ENCODE peak calls at places on chromosomes 16 and 17, in nine cellular contexts. One of them, this sample, is unnamed.
A peak's percentile ranks its signal among the peaks of the same experiment; 100 is the strongest.

GRCh38 chr16:11374255-11374654 is 29.0 kb downstream of the RMI2 start:
- DNase-seq in glutamatergic neuron: no peak
- DNase-seq in spleen: no peak
- DNase-seq in nephron progenitor cell: no peak
- DNase-seq in esophagus muscularis mucosa: no peak
- DNase-seq in heart left ventricle: no peak
- DNase-seq in A549: no peak
- DNase-seq in type B pancreatic cell: no peak
- DNase-seq in Calu3: no peak
- DNase-seq in this sample: no peak

GRCh38 chr16:228151-228855 is 946 bp downstream of the LUC7L start:
- DNase-seq in A549: peak; percentile 28
- DNase-seq in esophagus muscularis mucosa: no peak
- DNase-seq in heart left ventricle: no peak
- DNase-seq in glutamatergic neuron: no peak
- DNase-seq in type B pancreatic cell: no peak
- DNase-seq in nephron progenitor cell: no peak
- DNase-seq in spleen: no peak
- DNase-seq in Calu3: no peak
- DNase-seq in this sample: no peak

GRCh38 chr16:13896543-13897182 is 23.3 kb upstream of the ERCC4 start:
- DNase-seq in glutamatergic neuron: no peak
- DNase-seq in nephron progenitor cell: no peak
- DNase-seq in Calu3: peak; percentile 33
- DNase-seq in A549: peak; percentile 32
- DNase-seq in type B pancreatic cell: no peak
- DNase-seq in spleen: no peak
- DNase-seq in heart left ventricle: no peak
- DNase-seq in esophagus muscularis mucosa: no peak
- DNase-seq in this sample: no peak

GRCh38 chr16:46859719-46860152 is 24.4 kb upstream of the GPT2 start:
- DNase-seq in Calu3: peak; percentile 84
- DNase-seq in nephron progenitor cell: no peak
- DNase-seq in type B pancreatic cell: no peak
- DNase-seq in esophagus muscularis mucosa: no peak
- DNase-seq in A549: peak; percentile 84
- DNase-seq in glutamatergic neuron: no peak
- DNase-seq in heart left ventricle: no peak
- DNase-seq in spleen: peak; percentile 31
- DNase-seq in this sample: no peak

GRCh38 chr16:46932802-46933201 is 40.7 kb downstream of the DNAJA2 start:
- DNase-seq in nephron progenitor cell: no peak
- DNase-seq in heart left ventricle: no peak
- DNase-seq in spleen: peak; percentile 78
- DNase-seq in Calu3: no peak
- DNase-seq in A549: no peak
- DNase-seq in glutamatergic neuron: no peak
- DNase-seq in esophagus muscularis mucosa: no peak
- DNase-seq in type B pancreatic cell: no peak
- DNase-seq in this sample: no peak

GRCh38 chr16:50497592-50497991 is 50.6 kb upstream of the NKD1 start:
- DNase-seq in spleen: no peak
- DNase-seq in type B pancreatic cell: peak; percentile 48
- DNase-seq in Calu3: no peak
- DNase-seq in heart left ventricle: no peak
- DNase-seq in A549: no peak
- DNase-seq in nephron progenitor cell: no peak
- DNase-seq in esophagus muscularis mucosa: no peak
- DNase-seq in glutamatergic neuron: no peak
- DNase-seq in this sample: peak; percentile 71

GRCh38 chr16:81277681-81278080 is 37.1 kb upstream of the GAN start:
- DNase-seq in A549: no peak
- DNase-seq in spleen: no peak
- DNase-seq in Calu3: peak; percentile 78
- DNase-seq in esophagus muscularis mucosa: no peak
- DNase-seq in nephron progenitor cell: no peak
- DNase-seq in heart left ventricle: no peak
- DNase-seq in glutamatergic neuron: no peak
- DNase-seq in type B pancreatic cell: no peak
- DNase-seq in this sample: no peak

GRCh38 chr16:49952386-49952785 is 72.6 kb upstream of the CNEP1R1 start:
- DNase-seq in Calu3: no peak
- DNase-seq in A549: peak; percentile 16
- DNase-seq in heart left ventricle: no peak
- DNase-seq in spleen: no peak
- DNase-seq in glutamatergic neuron: no peak
- DNase-seq in esophagus muscularis mucosa: no peak
- DNase-seq in type B pancreatic cell: no peak
- DNase-seq in nephron progenitor cell: no peak
- DNase-seq in this sample: no peak

GRCh38 chr17:44628234-44629188 is 27.8 kb upstream of the MEIOC start:
- DNase-seq in heart left ventricle: peak; percentile 71
- DNase-seq in glutamatergic neuron: peak; percentile 86
- DNase-seq in type B pancreatic cell: no peak
- DNase-seq in A549: no peak
- DNase-seq in spleen: peak; percentile 85
- DNase-seq in nephron progenitor cell: peak; percentile 87
- DNase-seq in esophagus muscularis mucosa: no peak
- DNase-seq in Calu3: no peak
- DNase-seq in this sample: no peak

GRCh38 chr16:46885960-46886763 is 2.0 kb downstream of the GPT2 start:
- DNase-seq in heart left ventricle: no peak
- DNase-seq in type B pancreatic cell: no peak
- DNase-seq in A549: no peak
- DNase-seq in nephron progenitor cell: peak; percentile 18
- DNase-seq in esophagus muscularis mucosa: no peak
- DNase-seq in glutamatergic neuron: no peak
- DNase-seq in Calu3: no peak
- DNase-seq in spleen: no peak
- DNase-seq in this sample: no peak

GRCh38 chr17:670286-670685 is 44.4 kb downstream of the VPS53 start:
- DNase-seq in Calu3: no peak
- DNase-seq in glutamatergic neuron: no peak
- DNase-seq in spleen: no peak
- DNase-seq in heart left ventricle: no peak
- DNase-seq in esophagus muscularis mucosa: no peak
- DNase-seq in type B pancreatic cell: no peak
- DNase-seq in A549: no peak
- DNase-seq in nephron progenitor cell: no peak
- DNase-seq in this sample: no peak

GRCh38 chr16:75260856-75261589 is 9.6 kb upstream of the BCAR1 start:
- DNase-seq in esophagus muscularis mucosa: no peak
- DNase-seq in type B pancreatic cell: no peak
- DNase-seq in nephron progenitor cell: no peak
- DNase-seq in Calu3: no peak
- DNase-seq in spleen: no peak
- DNase-seq in heart left ventricle: no peak
- DNase-seq in A549: no peak
- DNase-seq in glutamatergic neuron: no peak
- DNase-seq in this sample: no peak

GRCh38 chr17:83143817-83144231 is 64.4 kb downstream of the METRNL start:
- DNase-seq in A549: no peak
- DNase-seq in nephron progenitor cell: no peak
- DNase-seq in spleen: no peak
- DNase-seq in type B pancreatic cell: no peak
- DNase-seq in esophagus muscularis mucosa: peak; percentile 86
- DNase-seq in Calu3: no peak
- DNase-seq in glutamatergic neuron: no peak
- DNase-seq in heart left ventricle: no peak
- DNase-seq in this sample: peak; percentile 38

GRCh38 chr17:62987136-62987535 is 21.1 kb downstream of the TANC2 start:
- DNase-seq in type B pancreatic cell: no peak
- DNase-seq in Calu3: no peak
- DNase-seq in A549: no peak
- DNase-seq in nephron progenitor cell: peak; percentile 6
- DNase-seq in glutamatergic neuron: no peak
- DNase-seq in heart left ventricle: no peak
- DNase-seq in esophagus muscularis mucosa: no peak
- DNase-seq in spleen: no peak
- DNase-seq in this sample: no peak
- TF ChIP-seq CTCF in type B pancreatic cell: peak; percentile 51
- TF ChIP-seq CTCF in Calu3: no peak
- TF ChIP-seq CTCF in A549: peak; percentile 17
- TF ChIP-seq CTCF in nephron progenitor cell: no peak
- TF ChIP-seq CTCF in glutamatergic neuron: peak; percentile 37
- TF ChIP-seq CTCF in heart left ventricle: no peak
- TF ChIP-seq CTCF in esophagus muscularis mucosa: no peak
- TF ChIP-seq CTCF in spleen: no peak
- TF ChIP-seq CTCF in this sample: peak; percentile 15

DNA sequence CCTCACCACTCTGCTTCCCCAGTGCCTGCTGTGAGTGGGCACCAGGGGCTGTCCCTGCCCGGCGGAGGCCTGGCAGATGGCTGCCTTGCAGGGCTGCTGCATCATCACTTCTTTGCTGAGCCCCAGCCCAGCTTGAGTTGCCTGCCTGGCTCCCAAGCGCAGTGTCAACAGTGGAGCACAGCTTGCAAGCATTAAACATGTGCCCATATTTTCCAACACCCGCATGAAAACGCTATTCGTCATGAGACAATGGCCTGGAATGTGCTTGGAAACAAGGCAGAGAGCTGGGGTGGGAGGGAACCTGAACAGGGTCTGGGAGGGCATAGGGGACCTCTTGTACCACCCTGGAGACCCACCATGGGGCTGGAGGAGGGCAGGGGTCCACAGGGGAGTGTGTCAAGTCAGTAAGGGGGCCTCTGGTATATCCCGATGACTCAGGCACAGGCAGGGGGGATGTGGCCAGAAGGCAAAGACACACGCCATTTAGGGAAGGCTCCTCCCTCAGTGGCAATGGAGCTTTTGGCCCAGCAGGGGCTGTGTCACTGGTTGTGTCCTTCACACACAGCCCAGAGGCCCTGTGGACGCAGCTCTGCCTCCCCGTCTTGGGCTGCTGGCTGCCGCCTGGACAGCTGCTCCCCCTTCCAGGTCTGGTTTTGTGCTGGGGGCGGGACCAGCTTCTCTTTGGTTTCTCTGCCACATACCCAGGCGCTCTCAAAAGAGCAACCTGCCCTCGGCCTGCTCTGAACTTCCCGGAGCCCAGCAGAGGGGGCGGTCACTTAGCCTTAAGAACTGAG is 17.4 kb upstream of the MTSS2 start:
- DNase-seq in glutamatergic neuron: peak; percentile 67
- DNase-seq in spleen: no peak
- DNase-seq in Calu3: no peak
- DNase-seq in esophagus muscularis mucosa: no peak
- DNase-seq in type B pancreatic cell: no peak
- DNase-seq in nephron progenitor cell: peak; percentile 43
- DNase-seq in A549: no peak
- DNase-seq in heart left ventricle: no peak
- DNase-seq in this sample: peak; percentile 94
- TF ChIP-seq CTCF in glutamatergic neuron: no peak
- TF ChIP-seq CTCF in spleen: no peak
- TF ChIP-seq CTCF in Calu3: no peak
- TF ChIP-seq CTCF in esophagus muscularis mucosa: peak; percentile 59
- TF ChIP-seq CTCF in type B pancreatic cell: peak; percentile 61
- TF ChIP-seq CTCF in nephron progenitor cell: no peak
- TF ChIP-seq CTCF in A549: no peak
- TF ChIP-seq CTCF in heart left ventricle: no peak
- TF ChIP-seq CTCF in this sample: peak; percentile 60

DNA sequence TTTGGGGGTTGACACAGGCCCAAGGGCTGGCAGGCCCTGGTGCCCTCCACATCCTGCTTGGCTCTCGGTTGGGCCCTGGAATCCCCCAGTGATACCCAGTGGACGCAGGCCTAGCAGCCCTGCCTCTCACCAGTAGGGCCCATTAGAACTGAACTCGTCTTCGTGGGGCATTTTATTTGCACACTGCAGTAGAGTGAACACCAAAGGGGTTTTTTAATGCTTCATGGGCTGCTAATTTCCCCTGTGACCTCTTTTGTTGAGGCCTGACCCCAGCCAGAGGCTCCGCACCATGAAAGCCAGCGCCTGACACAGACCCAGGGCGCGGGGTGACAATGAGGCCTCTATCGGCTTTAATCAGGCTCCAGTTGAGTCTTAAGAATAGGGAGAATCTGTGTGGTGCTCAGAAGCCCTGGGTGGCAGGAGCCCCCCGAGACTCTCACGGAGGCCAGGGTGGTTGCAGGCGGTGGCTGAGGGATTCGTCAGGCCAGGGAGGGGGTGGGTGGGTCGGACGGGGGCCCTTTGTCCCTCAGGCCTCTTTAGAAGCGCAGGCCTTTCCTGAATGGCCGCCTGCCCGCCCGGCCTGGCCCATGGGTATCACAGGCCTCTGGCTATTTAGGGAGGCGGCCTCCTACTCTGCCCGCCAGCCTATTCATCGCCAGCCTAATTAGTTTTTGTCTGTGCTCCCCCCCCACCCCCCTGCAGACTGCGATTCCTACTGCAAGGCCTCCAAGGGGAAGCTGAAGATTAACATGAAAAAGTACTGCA is 199.3 kb downstream of the NTN1 start:
- DNase-seq in glutamatergic neuron: no peak
- DNase-seq in Calu3: no peak
- DNase-seq in type B pancreatic cell: no peak
- DNase-seq in A549: no peak
- DNase-seq in heart left ventricle: no peak
- DNase-seq in esophagus muscularis mucosa: no peak
- DNase-seq in nephron progenitor cell: no peak
- DNase-seq in spleen: peak; percentile 28
- DNase-seq in this sample: no peak
- TF ChIP-seq CTCF in glutamatergic neuron: no peak
- TF ChIP-seq CTCF in Calu3: no peak
- TF ChIP-seq CTCF in type B pancreatic cell: peak; percentile 58
- TF ChIP-seq CTCF in A549: no peak
- TF ChIP-seq CTCF in heart left ventricle: no peak
- TF ChIP-seq CTCF in esophagus muscularis mucosa: no peak
- TF ChIP-seq CTCF in nephron progenitor cell: no peak
- TF ChIP-seq CTCF in spleen: no peak
- TF ChIP-seq CTCF in this sample: no peak

GRCh38 chr17:57410169-57410568 is 153.8 kb downstream of the MSI2 start:
- DNase-seq in A549: no peak
- DNase-seq in esophagus muscularis mucosa: no peak
- DNase-seq in glutamatergic neuron: no peak
- DNase-seq in nephron progenitor cell: no peak
- DNase-seq in spleen: no peak
- DNase-seq in type B pancreatic cell: no peak
- DNase-seq in Calu3: no peak
- DNase-seq in heart left ventricle: no peak
- DNase-seq in this sample: no peak

GRCh38 chr17:57406981-57407286 is 150.6 kb downstream of the MSI2 start:
- DNase-seq in type B pancreatic cell: no peak
- DNase-seq in A549: no peak
- DNase-seq in esophagus muscularis mucosa: no peak
- DNase-seq in glutamatergic neuron: no peak
- DNase-seq in heart left ventricle: no peak
- DNase-seq in Calu3: no peak
- DNase-seq in spleen: no peak
- DNase-seq in nephron progenitor cell: no peak
- DNase-seq in this sample: no peak

GRCh38 chr17:57407287-57408063 is 151.2 kb downstream of the MSI2 start:
- DNase-seq in nephron progenitor cell: peak; percentile 46
- DNase-seq in heart left ventricle: no peak
- DNase-seq in type B pancreatic cell: no peak
- DNase-seq in esophagus muscularis mucosa: no peak
- DNase-seq in spleen: no peak
- DNase-seq in A549: no peak
- DNase-seq in Calu3: peak; percentile 75
- DNase-seq in glutamatergic neuron: no peak
- DNase-seq in this sample: no peak

GRCh38 chr17:57406131-57406980 is 150.0 kb downstream of the MSI2 start:
- DNase-seq in A549: no peak
- DNase-seq in nephron progenitor cell: peak; percentile 47
- DNase-seq in heart left ventricle: no peak
- DNase-seq in glutamatergic neuron: no peak
- DNase-seq in Calu3: no peak
- DNase-seq in spleen: no peak
- DNase-seq in esophagus muscularis mucosa: no peak
- DNase-seq in type B pancreatic cell: no peak
- DNase-seq in this sample: no peak

GRCh38 chr17:57408064-57408811 is 151.9 kb downstream of the MSI2 start:
- DNase-seq in heart left ventricle: no peak
- DNase-seq in esophagus muscularis mucosa: no peak
- DNase-seq in A549: no peak
- DNase-seq in glutamatergic neuron: no peak
- DNase-seq in nephron progenitor cell: peak; percentile 43
- DNase-seq in type B pancreatic cell: no peak
- DNase-seq in spleen: no peak
- DNase-seq in Calu3: peak; percentile 34
- DNase-seq in this sample: no peak
- TF ChIP-seq CTCF in heart left ventricle: no peak
- TF ChIP-seq CTCF in esophagus muscularis mucosa: no peak
- TF ChIP-seq CTCF in A549: no peak
- TF ChIP-seq CTCF in glutamatergic neuron: no peak
- TF ChIP-seq CTCF in nephron progenitor cell: no peak
- TF ChIP-seq CTCF in type B pancreatic cell: peak; percentile 24
- TF ChIP-seq CTCF in spleen: no peak
- TF ChIP-seq CTCF in Calu3: no peak
- TF ChIP-seq CTCF in this sample: no peak